ENCODE peak calls at places on chromosome 22, in nine cellular contexts. C is neural progenitor cell, P is IMR-90, J is PC-3, O is K562, E is fibroblast of lung, T is hepatocyte, D is HCT116, A is mesenchymal stem cell. L is an unnamed sample.

GRCh38 chr22:18115844-18116480 is 5.4 kb downstream of the TUBA8 start:
- DNase-seq in C (no peak), O (no peak), T (no peak), A (no peak), E (no peak), P (no peak), J (no peak), D (no peak), L (no peak)

GRCh38 chr22:30491381-30491780 is 14.1 kb downstream of the SEC14L4 start:
- DNase-seq in P (no peak), O (no peak), J (no peak), T (no peak), A (no peak), D (no peak), C (no peak), E (no peak), L (no peak)

GRCh38 chr22:32880531-32880905 is 79.0 kb downstream of the TIMP3 start:
- DNase-seq in J (no peak), T (no peak), E (no peak), C (no peak), O (no peak), P (no peak), A (no peak), D (no peak), L (no peak)

GRCh38 chr22:43168416-43169309 is 17.3 kb downstream of the TSPO start:
- DNase-seq in C (no peak), D (no peak), T (no peak), E (peak), J (no peak), O (no peak), A (peak), P (peak), L (no peak)

GRCh38 chr22:49241174-49241851 is 586.4 kb downstream of the BRD1 start:
- DNase-seq in E (no peak), P (no peak), J (no peak), A (no peak), C (no peak), O (no peak), D (no peak), T (no peak), L (no peak)

GRCh38 chr22:48071828-48072227 is 1309.4 kb downstream of the TBC1D22A start:
- DNase-seq in J (no peak), T (no peak), D (no peak), C (no peak), P (no peak), A (no peak), E (no peak), O (no peak), L (no peak)

GRCh38 chr22:49352361-49353169 is 475.1 kb downstream of the BRD1 start:
- DNase-seq in D (no peak), A (no peak), J (no peak), P (no peak), O (no peak), T (no peak), E (no peak), C (no peak), L (no peak)

GRCh38 chr22:30923168-30923900 is 45.2 kb downstream of the MORC2 start:
- DNase-seq in E (no peak), C (no peak), D (no peak), J (no peak), P (no peak), O (no peak), T (no peak), A (no peak), L (no peak)

GRCh38 chr22:19879651-19879995 is 24.9 kb upstream of the GNB1L start:
- DNase-seq in D (no peak), E (no peak), P (no peak), C (no peak), J (no peak), A (no peak), T (no peak), O (no peak), L (no peak)

GRCh38 chr22:30872282-30873041 is 96.1 kb downstream of the MORC2 start:
- DNase-seq in T (no peak), E (no peak), D (no peak), A (no peak), O (peak), J (no peak), P (no peak), C (no peak), L (no peak)

GRCh38 chr22:33328789-33329296 is 270.7 kb upstream of the SYN3 start:
- DNase-seq in C (no peak), T (peak), E (peak), P (peak), O (no peak), A (peak), D (no peak), J (no peak), L (peak)

GRCh38 chr22:50396751-50397370 is 53.7 kb downstream of the PPP6R2 start:
- DNase-seq in D (no peak), O (no peak), J (peak), A (peak), C (no peak), P (peak), T (peak), E (no peak), L (no peak)

GRCh38 chr22:29275167-29275566 is 7.1 kb downstream of the EWSR1 start:
- DNase-seq in T (no peak), O (no peak), A (no peak), J (no peak), E (no peak), P (no peak), D (no peak), C (no peak), L (no peak)

GRCh38 chr22:19353363-19354131 is 62.0 kb upstream of the CLTCL1 start:
- DNase-seq in J (no peak), D (no peak), C (no peak), O (no peak), T (no peak), E (no peak), A (no peak), P (no peak), L (no peak)

GRCh38 chr22:11066458-11067285 is 4461.3 kb upstream of the OR11H1 start:
- DNase-seq in J (no peak), T (peak), O (peak), A (no peak), E (no peak), P (no peak), D (no peak), C (no peak), L (no peak)

GRCh38 chr22:28969401-28970168 is 86.2 kb downstream of the ZNRF3 start:
- DNase-seq in O (no peak), T (no peak), A (no peak), P (no peak), J (no peak), C (peak), D (no peak), E (peak), L (peak)

GRCh38 chr22:48492371-48493320 is 1335.0 kb downstream of the BRD1 start:
- DNase-seq in P (peak), O (peak), T (peak), J (peak), D (peak), C (peak), E (peak), A (peak), L (peak)

GRCh38 chr22:44093791-44094190 is 69.7 kb downstream of the PARVB start:
- DNase-seq in A (no peak), P (no peak), D (no peak), T (no peak), O (no peak), C (no peak), E (no peak), J (no peak), L (no peak)

GRCh38 chr22:28180804-28181203 is 261.7 kb upstream of the PITPNB start:
- DNase-seq in C (no peak), A (no peak), J (no peak), P (no peak), E (peak), D (no peak), T (no peak), O (no peak), L (peak)

GRCh38 chr22:30890689-30891442 is 77.7 kb downstream of the MORC2 start:
- DNase-seq in E (peak), C (peak), J (peak), P (peak), O (peak), D (peak), T (peak), A (peak), L (no peak)

GRCh38 chr22:18035740-18036139 is 11.4 kb upstream of the MICAL3 start:
- DNase-seq in C (no peak), D (peak), E (peak), J (peak), A (no peak), T (peak), O (no peak), P (peak), L (no peak)

GRCh38 chr22:31753005-31753633 is 700 bp upstream of the DEPDC5 start:
- DNase-seq in J (peak), O (peak), D (no peak), C (peak), A (peak), E (no peak), T (peak), P (no peak), L (no peak)

GRCh38 chr22:49967333-49968241 is 7.0 kb downstream of the PIM3 start:
- DNase-seq in T (peak), E (no peak), J (no peak), O (no peak), A (peak), P (no peak), D (no peak), C (peak), L (no peak)

GRCh38 chr22:29917052-29917902 is 34.3 kb downstream of the MTMR3 start:
- DNase-seq in A (no peak), C (no peak), E (peak), D (no peak), J (no peak), T (no peak), P (peak), O (no peak), L (no peak)

GRCh38 chr22:38312261-38312800 is 4.9 kb downstream of the CSNK1E start:
- DNase-seq in C (no peak), D (no peak), T (peak), A (peak), P (peak), E (no peak), J (no peak), O (no peak), L (no peak)

GRCh38 chr22:38310518-38311330 is 6.5 kb downstream of the CSNK1E start:
- DNase-seq in T (peak), J (no peak), D (no peak), P (no peak), C (no peak), A (no peak), E (no peak), O (no peak), L (no peak)

GRCh38 chr22:38311331-38311635 is 6.0 kb downstream of the CSNK1E start:
- DNase-seq in O (no peak), C (no peak), T (no peak), D (no peak), A (peak), J (no peak), E (no peak), P (no peak), L (no peak)

GRCh38 chr22:38308791-38309498 is 8.3 kb downstream of the CSNK1E start:
- DNase-seq in P (no peak), O (no peak), D (no peak), J (no peak), T (peak), C (no peak), E (no peak), A (no peak), L (no peak)

DNA sequence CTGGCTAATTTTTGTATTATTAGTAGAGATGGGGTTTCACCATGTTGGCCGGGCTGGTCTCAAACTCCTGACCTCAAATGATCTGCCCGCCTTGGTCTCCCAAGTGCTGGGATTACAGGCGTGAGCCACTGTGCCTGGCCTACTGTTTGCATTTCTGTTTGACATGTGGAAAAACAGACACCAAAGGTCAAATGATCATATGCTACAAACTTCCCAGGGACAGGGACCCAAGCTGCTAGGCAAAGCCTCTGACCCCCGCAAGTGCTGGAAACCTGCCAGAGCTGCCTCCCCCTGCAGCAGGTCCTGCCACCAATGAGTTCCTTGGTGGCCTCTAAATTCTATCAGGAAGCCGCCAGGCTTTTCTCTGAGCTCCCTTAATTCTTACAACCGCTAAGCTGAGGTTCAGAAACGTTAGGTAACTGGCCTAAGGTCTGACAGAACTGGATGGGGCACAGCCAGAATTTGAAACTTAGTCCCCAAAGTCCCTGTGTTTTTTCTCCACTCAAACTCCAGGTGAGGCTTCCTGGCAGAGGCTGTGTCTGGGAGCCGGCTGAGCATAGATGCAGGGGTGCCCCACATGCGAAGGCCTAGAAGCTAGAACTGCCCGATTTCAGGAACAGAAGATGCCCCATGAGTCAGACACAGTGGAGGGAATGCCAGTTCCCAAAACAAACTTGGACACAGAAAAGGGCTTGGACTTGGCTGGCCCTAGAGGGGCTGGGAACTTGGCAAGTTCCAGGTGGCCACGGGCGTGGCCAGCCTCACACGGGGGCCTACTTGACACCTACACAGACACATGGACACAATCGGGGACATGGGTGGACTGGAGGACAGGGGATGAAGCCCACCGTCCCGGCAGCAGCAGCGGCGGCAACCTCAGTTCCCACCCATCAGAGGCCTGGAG is 7.4 kb downstream of the CSNK1E start:
- DNase-seq in P (no peak), E (no peak), J (no peak), T (peak), D (no peak), A (peak), O (no peak), C (no peak), L (no peak)
- H3K4me3 ChIP-seq in P (no peak), E (peak), J (no peak), T (no peak), D (no peak), A (peak), O (no peak), C (no peak), L (no peak)

DNA sequence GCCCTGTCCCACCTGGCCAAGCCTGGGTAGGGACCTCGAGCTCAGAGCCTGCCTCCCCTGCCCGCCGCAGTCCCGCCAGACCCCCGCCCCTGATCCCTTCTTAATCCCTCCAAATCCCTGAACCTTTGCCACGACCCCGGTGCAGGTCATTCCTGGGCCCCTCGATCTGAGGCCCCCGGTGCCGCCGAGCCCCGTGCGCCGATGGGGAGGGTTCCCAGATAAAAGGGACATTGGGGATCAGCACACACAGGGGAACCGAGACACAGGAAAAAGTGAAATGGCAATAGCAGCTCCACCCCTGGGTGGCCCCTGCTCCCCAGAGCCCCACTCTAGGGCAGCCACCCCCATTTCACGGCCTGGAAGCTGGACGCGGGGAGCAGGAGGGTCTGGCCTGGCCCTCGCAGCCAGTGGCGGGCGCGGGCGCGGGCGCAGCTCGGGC is 1.3 kb upstream of the WNT7B start:
- DNase-seq in T (no peak), C (no peak), E (no peak), P (no peak), A (no peak), D (no peak), O (no peak), J (no peak), L (no peak)
- H2AFZ ChIP-seq in T (no peak), C (no peak), E (no peak), P (peak), A (no peak), D (no peak), O (no peak), J (peak), L (peak)

GRCh38 chr22:34808618-34809017 is 257.3 kb upstream of the ISX start:
- DNase-seq in E (peak), C (no peak), J (no peak), D (no peak), P (no peak), T (no peak), O (no peak), A (no peak), L (peak)

GRCh38 chr22:34812631-34813030 is 253.3 kb upstream of the ISX start:
- DNase-seq in P (no peak), O (no peak), C (no peak), A (peak), D (no peak), T (peak), J (no peak), E (peak), L (peak)

GRCh38 chr22:34814260-34814659 is 251.7 kb upstream of the ISX start:
- DNase-seq in T (peak), P (no peak), C (no peak), A (peak), O (no peak), E (peak), J (no peak), D (no peak), L (peak)
- H3K4me2 ChIP-seq in T (peak), P (no peak), C (no peak), A (no peak), O (no peak), E (no peak), J (no peak), D (no peak), L (no peak)

DNA sequence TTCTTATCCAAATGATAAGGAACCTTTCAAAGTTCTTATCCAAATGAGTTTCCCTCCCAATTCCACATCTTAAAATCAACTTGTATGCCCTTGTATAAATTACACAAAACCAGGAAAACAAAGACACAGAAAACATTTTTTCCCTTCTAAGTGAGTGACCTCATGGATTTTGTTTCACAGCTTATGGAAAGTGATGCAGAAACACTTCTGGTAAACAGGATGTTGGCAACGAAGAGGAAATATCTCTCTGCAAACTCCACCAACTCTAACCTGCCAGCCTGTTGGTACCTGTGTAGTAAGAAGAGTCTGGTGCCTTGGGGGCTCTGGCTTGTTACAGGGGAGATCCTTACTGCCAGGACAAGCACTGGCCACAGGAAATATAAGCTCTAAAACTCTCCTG is 57.0 kb downstream of the CELSR1 start:
- DNase-seq in C (no peak), D (no peak), P (no peak), J (no peak), E (no peak), T (peak), O (no peak), A (no peak), L (no peak)
- H3K4me3 ChIP-seq in C (no peak), D (no peak), P (no peak), J (no peak), E (no peak), T (no peak), O (no peak), A (no peak), L (no peak)

DNA sequence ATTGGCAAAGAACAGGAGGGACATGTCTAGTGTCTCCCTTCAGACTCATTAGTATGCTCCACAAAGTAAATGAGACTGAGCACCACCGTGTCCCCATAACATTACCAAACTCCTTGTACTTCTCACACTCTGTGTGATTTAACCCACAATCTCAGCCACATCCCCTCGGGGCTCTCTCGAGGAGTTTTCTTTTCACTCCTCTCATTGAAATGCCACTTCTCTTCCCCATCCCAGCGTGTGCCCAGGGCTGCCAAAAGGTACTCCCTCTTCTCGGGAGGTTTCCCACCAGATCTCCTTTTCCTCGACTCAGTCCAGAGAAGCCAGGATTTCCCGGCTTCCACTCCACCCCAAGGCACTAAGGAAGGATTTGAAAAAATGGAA is 1.1 kb downstream of the RBFOX2 start:
- DNase-seq in A (peak), T (peak), O (no peak), D (no peak), J (peak), E (no peak), P (no peak), C (peak), L (no peak)
- H2AFZ ChIP-seq in A (peak), T (peak), O (peak), D (no peak), J (peak), E (peak), P (peak), C (peak), L (peak)

GRCh38 chr22:23071163-23072034 is 1.1 kb downstream of the GNAZ start:
- DNase-seq in T (no peak), D (no peak), P (no peak), O (no peak), J (no peak), E (no peak), A (no peak), C (no peak), L (no peak)
- H3K4me2 ChIP-seq in T (peak), D (peak), P (no peak), O (no peak), J (peak), E (no peak), A (no peak), C (peak), L (peak)

DNA sequence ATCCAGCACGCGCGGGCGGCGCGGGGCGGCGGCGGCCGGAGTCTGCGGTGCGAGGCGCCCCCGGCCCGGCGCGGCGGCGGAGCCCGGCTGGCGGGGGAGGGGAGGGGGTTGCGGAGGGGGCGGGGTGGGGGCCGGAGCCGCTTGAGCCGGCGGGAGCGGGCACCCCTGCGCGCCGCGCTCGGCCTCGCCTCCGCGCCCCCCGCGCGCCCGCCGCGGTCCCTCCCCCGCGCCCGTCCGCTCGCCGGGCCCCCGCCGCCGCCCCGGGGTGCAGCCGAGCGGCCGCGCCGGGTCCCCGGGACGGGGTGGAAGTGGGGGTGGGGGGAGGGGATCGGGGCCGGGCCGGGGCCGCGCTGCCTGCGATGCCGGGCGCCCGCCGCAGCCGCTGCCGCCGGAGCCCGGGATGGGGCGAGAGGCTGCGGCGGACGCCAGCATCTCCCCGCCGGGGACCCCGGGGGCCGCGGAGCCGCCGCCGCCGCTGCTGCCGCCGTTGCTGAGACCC is 284 bp downstream of the MGAT3 start:
- DNase-seq in P (no peak), O (peak), E (no peak), A (no peak), C (peak), T (peak), J (no peak), D (no peak), L (no peak)
- H3K4me3 ChIP-seq in P (peak), O (peak), E (no peak), A (no peak), C (peak), T (peak), J (no peak), D (no peak), L (no peak)

GRCh38 chr22:47030881-47031627 is 268.6 kb downstream of the TBC1D22A start:
- DNase-seq in P (no peak), E (no peak), T (no peak), A (no peak), O (no peak), J (peak), C (no peak), D (no peak), L (no peak)
- H2AFZ ChIP-seq in P (peak), E (no peak), T (no peak), A (no peak), O (no peak), J (no peak), C (no peak), D (no peak), L (no peak)